ENCODE peak calls at places on chromosomes 1 and 21, in six cellular contexts. Z is cardiac muscle cell, E is psoas muscle, K is Peyer's patch, U is H9, C is neural progenitor cell. W is an unnamed sample.

GRCh38 chr1:209546390-209547080 is 37.0 kb upstream of the CAMK1G start:
- DNase-seq in Z (no peak), U (no peak), C (no peak), K (no peak), E (no peak), W (no peak)

GRCh38 chr1:109838838-109839240 is 71.8 kb upstream of the CSF1 start:
- DNase-seq in K (no peak), U (no peak), C (no peak), Z (peak; percentile 34), E (no peak), W (no peak)

GRCh38 chr1:23344987-23345472 is 946 bp upstream of the HNRNPR start:
- DNase-seq in K (no peak), U (no peak), E (no peak), C (peak; percentile 19), Z (peak; percentile 23), W (no peak)

GRCh38 chr1:157956754-157957153 is 36.7 kb upstream of the KIRREL1 start:
- DNase-seq in U (no peak), E (no peak), Z (no peak), C (no peak), K (no peak), W (no peak)

GRCh38 chr1:232166942-232167341 is 463.0 kb downstream of the SIPA1L2 start:
- DNase-seq in Z (no peak), C (no peak), K (no peak), E (no peak), U (peak; percentile 81), W (no peak)

GRCh38 chr1:7389201-7389785 is 381.8 kb upstream of the VAMP3 start:
- DNase-seq in E (no peak), C (no peak), U (peak; percentile 25), Z (peak; percentile 11), K (no peak), W (no peak)

GRCh38 chr1:54837002-54837853 is 36.1 kb upstream of the TTC22 start:
- DNase-seq in U (no peak), E (no peak), K (no peak), C (no peak), Z (no peak), W (no peak)

GRCh38 chr21:38646213-38646837 is 148.0 kb upstream of the ERG start:
- DNase-seq in Z (peak; percentile 17), E (no peak), K (no peak), C (no peak), U (no peak), W (no peak)

GRCh38 chr1:11918779-11919519 is 7.3 kb downstream of the KIAA2013 start:
- DNase-seq in K (no peak), E (peak; percentile 94), Z (peak; percentile 77), U (no peak), C (no peak), W (no peak)

GRCh38 chr1:237590381-237590780 is 300.3 kb downstream of the ZP4 start:
- DNase-seq in C (no peak), Z (no peak), E (no peak), K (no peak), U (no peak), W (no peak)

GRCh38 chr1:89550995-89551394 is 26.4 kb downstream of the LRRC8B start:
- DNase-seq in E (no peak), U (peak; percentile 39), C (no peak), Z (no peak), K (no peak), W (no peak)
- H3K4me1 ChIP-seq in E (peaks cover 63% of the 10 kb centered on the region), U (no peaks in the 10 kb centered on the region), C (no peaks in the 10 kb centered on the region), Z (peaks cover 11% of the 10 kb centered on the region), K (peaks cover 7% of the 10 kb centered on the region), W (peaks cover 45% of the 10 kb centered on the region)

DNA sequence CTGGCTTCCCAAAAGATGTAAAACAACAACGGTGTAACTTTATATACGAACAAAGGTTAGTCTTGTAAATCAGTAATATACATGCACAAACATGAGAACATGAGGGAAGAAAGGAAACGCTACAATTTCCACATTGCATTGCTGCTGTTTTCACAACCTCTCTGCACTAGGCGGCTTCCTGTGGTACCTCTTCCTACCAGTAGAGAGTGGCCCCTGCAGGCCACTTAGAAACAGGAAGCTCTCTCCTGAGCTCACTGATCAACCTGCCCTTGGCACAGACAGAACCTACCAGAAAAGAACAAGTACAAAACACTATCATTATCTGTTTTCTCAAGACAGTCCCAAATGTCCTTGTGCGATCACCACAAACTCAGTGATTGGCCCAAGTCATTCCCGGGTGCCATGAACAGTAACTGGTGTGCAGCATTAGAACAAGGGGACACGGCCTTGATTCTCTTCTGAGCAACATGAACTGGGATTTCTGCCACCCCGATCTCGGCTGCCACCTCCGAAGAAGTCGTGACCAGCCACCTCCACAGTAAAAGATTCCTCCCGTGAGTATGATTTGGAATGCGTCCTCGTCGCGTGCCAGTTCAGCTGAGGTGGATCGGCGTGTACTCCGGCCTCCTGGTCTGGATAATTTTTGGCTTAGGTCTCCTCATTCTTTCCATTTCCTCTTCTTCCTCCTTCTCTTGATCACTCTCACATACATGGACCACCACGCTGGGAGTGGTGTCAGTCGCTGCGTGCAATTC is 5.7 kb upstream of the KCNE1 start:
- DNase-seq in E (no peak), K (no peak), Z (no peak), U (no peak), C (peak; percentile 35), W (no peak)
- TF ChIP-seq CTCF in E (no peak), K (peak; percentile 30), Z (peak; percentile 19), U (peak; percentile 63), C (peak; percentile 41), W (peak; percentile 45)

GRCh38 chr1:97902067-97902466 is 18.8 kb downstream of the DPYD start:
- DNase-seq in C (no peak), Z (no peak), U (no peak), K (no peak), E (no peak), W (no peak)

GRCh38 chr1:97904528-97904927 is 16.3 kb downstream of the DPYD start:
- DNase-seq in C (no peak), K (no peak), Z (peak; percentile 82), E (no peak), U (no peak), W (no peak)

GRCh38 chr1:97903626-97904025 is 17.2 kb downstream of the DPYD start:
- DNase-seq in E (no peak), C (no peak), U (no peak), K (no peak), Z (peak; percentile 66), W (no peak)

GRCh38 chr1:97898948-97899347 is 21.9 kb downstream of the DPYD start:
- DNase-seq in C (no peak), Z (no peak), U (no peak), K (no peak), E (no peak), W (no peak)

DNA sequence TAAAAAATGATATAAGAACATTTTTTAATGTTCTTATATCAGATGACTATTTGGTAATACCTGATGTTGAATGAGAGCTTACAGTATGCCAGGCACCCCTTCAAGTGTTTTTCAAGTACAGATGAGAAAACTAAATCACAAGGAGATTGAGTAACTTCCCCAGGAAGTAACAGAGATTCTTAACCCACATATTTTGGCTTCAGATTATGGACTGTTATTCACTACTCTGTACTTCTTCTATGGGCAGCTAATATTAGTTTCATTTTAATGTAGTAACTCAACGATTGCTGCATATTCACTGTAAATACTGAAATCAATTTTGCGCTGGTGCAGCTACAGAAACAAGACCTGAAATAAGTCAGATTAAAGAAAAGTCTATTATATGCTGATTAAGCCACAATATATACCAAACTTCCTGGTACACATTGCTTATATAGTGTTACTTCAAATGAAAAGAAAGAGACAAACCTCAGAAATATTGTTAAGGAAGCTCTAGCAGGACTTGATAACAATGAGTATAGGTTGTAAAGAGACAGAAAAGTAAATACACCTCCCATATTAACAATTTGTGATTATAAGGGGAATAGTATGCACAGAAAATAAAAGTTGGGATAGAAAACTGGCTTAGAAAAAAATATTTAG is 19.7 kb downstream of the DPYD start:
- DNase-seq in U (no peak), E (no peak), K (no peak), Z (peak; percentile 81), C (no peak), W (no peak)
- H3K4me1 ChIP-seq in U (no peaks in the 10 kb centered on the region), E (peaks cover 15% of the 10 kb centered on the region), K (no peaks in the 10 kb centered on the region), Z (no peaks in the 10 kb centered on the region), C (no peaks in the 10 kb centered on the region), W (peaks cover 59% of the 10 kb centered on the region)

GRCh38 chr1:88681223-88681622 is 2.9 kb upstream of the PKN2 start:
- DNase-seq in E (no peak), Z (no peak), C (no peak), K (no peak), U (no peak), W (no peak)

GRCh38 chr1:88683516-88683847 is 591 bp upstream of the PKN2 start:
- DNase-seq in K (peak; percentile 49), Z (no peak), U (no peak), E (peak; percentile 62), C (no peak), W (peak; percentile 67)

GRCh38 chr1:88685239-88685604 is 1.1 kb downstream of the PKN2 start:
- DNase-seq in E (no peak), Z (no peak), C (no peak), K (no peak), U (no peak), W (no peak)

GRCh38 chr1:88684482-88685238 is 587 bp downstream of the PKN2 start:
- DNase-seq in K (peak; percentile 56), U (peak; percentile 81), E (peak; percentile 78), Z (peak; percentile 53), C (peak; percentile 91), W (peak; percentile 75)

GRCh38 chr1:88683848-88684481 is at the start of gene PKN2:
- DNase-seq in Z (peak; percentile 100), C (peak; percentile 100), K (peak; percentile 94), E (peak; percentile 99), U (peak; percentile 99), W (peak; percentile 99)
- TF ChIP-seq CTCF in Z (peak; percentile 16), C (no peak), K (peak; percentile 54), E (peak; percentile 25), U (peak; percentile 28), W (peak; percentile 32)

GRCh38 chr1:244866355-244866754 is 2.0 kb upstream of the HNRNPU start:
- DNase-seq in C (no peak), K (no peak), U (no peak), Z (no peak), E (no peak), W (no peak)

GRCh38 chr1:244863491-244864252 is 671 bp downstream of the HNRNPU start:
- DNase-seq in E (peak; percentile 75), C (no peak), Z (no peak), U (no peak), K (peak; percentile 34), W (peak; percentile 69)

GRCh38 chr1:244864253-244865027 is at the start of gene HNRNPU:
- DNase-seq in K (peak; percentile 99), U (peak; percentile 96), Z (peak; percentile 99), C (peak; percentile 99), E (peak; percentile 98), W (peak; percentile 98)

GRCh38 chr1:244865028-244865371 is 657 bp upstream of the HNRNPU start:
- DNase-seq in C (peak; percentile 43), Z (no peak), U (peak; percentile 43), E (no peak), K (no peak), W (no peak)

GRCh38 chr1:244865820-244866219 is 1.5 kb upstream of the HNRNPU start:
- DNase-seq in C (no peak), U (no peak), K (no peak), E (no peak), Z (no peak), W (no peak)
- H3K4me1 ChIP-seq in C (peaks cover 16% of the 10 kb centered on the region), U (no peaks in the 10 kb centered on the region), K (peaks cover 11% of the 10 kb centered on the region), E (peaks cover 26% of the 10 kb centered on the region), Z (peaks cover 32% of the 10 kb centered on the region), W (peaks cover 26% of the 10 kb centered on the region)

GRCh38 chr1:212561501-212561931 is 47.0 kb upstream of the ATF3 start:
- DNase-seq in U (no peak), C (no peak), K (no peak), E (no peak), Z (peak; percentile 11), W (no peak)
- TF ChIP-seq CTCF in U (no peak), C (no peak), K (no peak), E (no peak), Z (no peak), W (no peak)

W was measured in lower lobe of right lung.